ENCODE peak calls at places on chromosomes 3 and 15, in four cellular contexts. P is nephron progenitor cell, L is activated T-cell treated with anti-CD3 and anti-CD28 coated beads for 24 hours, G is EH. C is an unnamed sample.

GRCh38 chr15:40367038-40367672 is 9.1 kb downstream of the DISP2 start:
- DNase-seq in P (no peak), L (no peak), G (no peak), C (no peak)

GRCh38 chr3:120909602-120909878 is 1.5 kb downstream of the STXBP5L start:
- DNase-seq in P (peak), L (no peak), G (no peak), C (no peak)

GRCh38 chr3:120418866-120419490 is 31.8 kb downstream of the FSTL1 start:
- DNase-seq in P (peak), L (no peak), G (peak), C (no peak)

GRCh38 chr3:113844622-113845222 is 6.1 kb downstream of the GRAMD1C start:
- DNase-seq in P (no peak), L (no peak), G (peak), C (no peak)

GRCh38 chr3:169354774-169355501 is 308.6 kb downstream of the MECOM start:
- DNase-seq in P (no peak), L (no peak), G (no peak), C (no peak)

GRCh38 chr3:66297917-66298316 is 77.1 kb downstream of the SLC25A26 start:
- DNase-seq in P (no peak), L (no peak), G (peak), C (no peak)

GRCh38 chr15:65426216-65426853 is 3.6 kb upstream of the IGDCC4 start:
- DNase-seq in P (no peak), L (no peak), G (no peak), C (no peak)

GRCh38 chr3:142353571-142353970 is 94.3 kb downstream of the XRN1 start:
- DNase-seq in P (no peak), L (no peak), G (peak), C (peak)

GRCh38 chr15:66882251-66883020 is 180.4 kb downstream of the SMAD6 start:
- DNase-seq in P (no peak), L (no peak), G (peak), C (no peak)

GRCh38 chr3:168249539-168250414 is 154.1 kb upstream of the GOLIM4 start:
- DNase-seq in P (peak), L (no peak), G (peak), C (peak)

GRCh38 chr15:95059346-95059905 is 828.1 kb downstream of the MCTP2 start:
- DNase-seq in P (no peak), L (no peak), G (no peak), C (no peak)

GRCh38 chr3:45951946-45952345 is 8.7 kb downstream of the CXCR6 start:
- DNase-seq in P (no peak), L (no peak), G (no peak), C (no peak)

GRCh38 chr3:115021061-115021460 is 126.0 kb downstream of the ZBTB20 start:
- DNase-seq in P (no peak), L (no peak), G (no peak), C (no peak)

GRCh38 chr3:142586803-142587406 is 8.4 kb upstream of the ATR start:
- DNase-seq in P (peak), L (no peak), G (peak), C (no peak)